ENCODE peak calls at places on chromosomes 16 and 17, in five cellular contexts. L, Y, T, D and O are unnamed samples.
A peak's percentile ranks its signal among the peaks of the same experiment; 100 is the strongest.

GRCh38 chr16:1612320-1613111 is at the start of gene CRAMP1:
- DNase-seq in L (no peak), Y (no peak), T (no peak), D (no peak), O (peak; percentile 32)

GRCh38 chr17:9959377-9959981 is 54.4 kb upstream of the RCVRN start:
- DNase-seq in L (peak; percentile 46), Y (peak; percentile 89), T (peak; percentile 15), D (no peak), O (peak; percentile 65)

GRCh38 chr16:13936596-13937081 is 16.7 kb downstream of the ERCC4 start:
- DNase-seq in L (no peak), Y (no peak), T (peak; percentile 36), D (no peak), O (no peak)

GRCh38 chr17:57919912-57920311 is 35.3 kb downstream of the CUEDC1 start:
- DNase-seq in L (no peak), Y (no peak), T (no peak), D (no peak), O (no peak)

GRCh38 chr17:18324140-18325049 is 9.3 kb downstream of the SMCR8 start:
- DNase-seq in L (no peak), Y (no peak), T (no peak), D (no peak), O (no peak)

GRCh38 chr16:56896244-56896643 is 31.2 kb downstream of the SLC12A3 start:
- DNase-seq in L (no peak), Y (no peak), T (no peak), D (no peak), O (no peak)

GRCh38 chr17:74852237-74853047 is 7.2 kb downstream of the GRIN2C start:
- DNase-seq in L (peak; percentile 72), Y (peak; percentile 86), T (peak; percentile 67), D (no peak), O (peak; percentile 84)

GRCh38 chr16:57318240-57318970 is 33.9 kb upstream of the PLLP start:
- DNase-seq in L (peak; percentile 47), Y (no peak), T (no peak), D (no peak), O (no peak)

GRCh38 chr17:7174603-7175362 is 4.4 kb downstream of the ASGR1 start:
- DNase-seq in L (no peak), Y (no peak), T (no peak), D (no peak), O (no peak)

GRCh38 chr17:10156579-10157488 is 41.6 kb downstream of the GAS7 start:
- DNase-seq in L (no peak), Y (no peak), T (no peak), D (peak; percentile 73), O (no peak)

GRCh38 chr16:12303649-12304048 is 327.1 kb downstream of the SNX29 start:
- DNase-seq in L (no peak), Y (no peak), T (no peak), D (no peak), O (no peak)

GRCh38 chr17:14873540-14873939 is 391.6 kb downstream of the PMP22 start:
- DNase-seq in L (no peak), Y (no peak), T (no peak), D (no peak), O (no peak)

GRCh38 chr17:7587831-7588230 is 2.1 kb downstream of the SOX15 start:
- DNase-seq in L (no peak), Y (no peak), T (no peak), D (no peak), O (no peak)

GRCh38 chr16:58832496-58832895 is 98.4 kb upstream of the GOT2 start:
- DNase-seq in L (no peak), Y (no peak), T (no peak), D (no peak), O (no peak)

GRCh38 chr17:79915850-79916430 is 76.7 kb upstream of the CBX4 start:
- DNase-seq in L (no peak), Y (peak; percentile 74), T (peak; percentile 75), D (no peak), O (no peak)

GRCh38 chr17:36934759-36935630 is 2.3 kb upstream of the LHX1 start:
- DNase-seq in L (no peak), Y (peak; percentile 85), T (no peak), D (no peak), O (peak; percentile 43)

GRCh38 chr17:36936455-36936934 is 780 bp upstream of the LHX1 start:
- DNase-seq in L (no peak), Y (peak; percentile 95), T (no peak), D (no peak), O (peak; percentile 56)

GRCh38 chr17:36937001-36937960 is at the start of gene LHX1:
- DNase-seq in L (no peak), Y (peak; percentile 76), T (no peak), D (no peak), O (no peak)

GRCh38 chr17:36934144-36934758 is 3.0 kb upstream of the LHX1 start:
- DNase-seq in L (no peak), Y (peak; percentile 81), T (no peak), D (no peak), O (no peak)

DNA sequence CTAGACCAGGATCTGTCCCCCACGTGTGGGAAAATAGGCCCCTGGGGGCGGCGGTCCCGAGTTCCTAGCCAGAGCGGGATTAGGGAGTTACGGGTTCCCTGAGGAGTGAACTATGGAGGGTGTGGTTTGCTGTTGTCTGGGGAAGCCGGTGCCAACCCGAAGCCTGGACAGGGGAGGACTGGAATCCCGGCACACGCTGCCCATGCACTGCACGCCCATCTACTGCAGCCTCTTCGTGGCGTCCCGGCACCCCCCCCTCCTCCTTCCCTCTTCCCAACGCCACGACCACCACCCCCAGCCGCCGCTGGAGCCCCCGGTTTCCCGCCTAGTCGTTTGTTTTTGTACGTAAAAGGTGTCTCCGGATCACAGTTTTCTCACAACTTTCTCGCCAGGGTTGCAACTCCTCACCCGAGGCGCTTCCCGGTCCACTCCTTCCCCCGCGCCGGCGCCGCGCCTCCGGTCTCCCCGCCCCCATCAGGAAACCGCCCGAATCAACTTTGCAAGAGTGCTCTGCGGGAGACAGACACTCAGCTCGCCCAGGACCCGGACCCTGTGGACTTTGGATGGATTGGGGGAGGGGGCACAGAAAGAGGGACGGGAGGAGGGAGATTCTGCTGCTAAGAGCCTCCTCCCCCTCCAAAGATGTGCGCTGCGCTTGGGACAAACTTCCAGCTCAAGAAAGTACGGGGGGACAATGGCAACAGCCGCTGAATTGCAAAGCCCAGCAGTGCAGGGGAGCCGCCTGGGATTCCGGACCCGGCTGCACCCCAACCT is 1.4 kb upstream of the LHX1 start:
- DNase-seq in L (no peak), Y (peak; percentile 83), T (no peak), D (no peak), O (no peak)
- TF ChIP-seq SUZ12 in L (no peak), Y (no peak), T (no peak), D (peak; percentile 95), O (no peak)

GRCh38 chr16:67015317-67015731 is 13.6 kb upstream of the CBFB start:
- DNase-seq in L (no peak), Y (no peak), T (no peak), D (no peak), O (no peak)

GRCh38 chr16:67017810-67018488 is 11.0 kb upstream of the CBFB start:
- DNase-seq in L (peak; percentile 89), Y (peak; percentile 96), T (peak; percentile 99), D (peak; percentile 82), O (peak; percentile 88)

GRCh38 chr16:67016143-67016542 is 12.8 kb upstream of the CBFB start:
- DNase-seq in L (no peak), Y (no peak), T (no peak), D (no peak), O (no peak)

GRCh38 chr16:67017451-67017750 is 11.5 kb upstream of the CBFB start:
- DNase-seq in L (no peak), Y (no peak), T (no peak), D (no peak), O (no peak)

DNA sequence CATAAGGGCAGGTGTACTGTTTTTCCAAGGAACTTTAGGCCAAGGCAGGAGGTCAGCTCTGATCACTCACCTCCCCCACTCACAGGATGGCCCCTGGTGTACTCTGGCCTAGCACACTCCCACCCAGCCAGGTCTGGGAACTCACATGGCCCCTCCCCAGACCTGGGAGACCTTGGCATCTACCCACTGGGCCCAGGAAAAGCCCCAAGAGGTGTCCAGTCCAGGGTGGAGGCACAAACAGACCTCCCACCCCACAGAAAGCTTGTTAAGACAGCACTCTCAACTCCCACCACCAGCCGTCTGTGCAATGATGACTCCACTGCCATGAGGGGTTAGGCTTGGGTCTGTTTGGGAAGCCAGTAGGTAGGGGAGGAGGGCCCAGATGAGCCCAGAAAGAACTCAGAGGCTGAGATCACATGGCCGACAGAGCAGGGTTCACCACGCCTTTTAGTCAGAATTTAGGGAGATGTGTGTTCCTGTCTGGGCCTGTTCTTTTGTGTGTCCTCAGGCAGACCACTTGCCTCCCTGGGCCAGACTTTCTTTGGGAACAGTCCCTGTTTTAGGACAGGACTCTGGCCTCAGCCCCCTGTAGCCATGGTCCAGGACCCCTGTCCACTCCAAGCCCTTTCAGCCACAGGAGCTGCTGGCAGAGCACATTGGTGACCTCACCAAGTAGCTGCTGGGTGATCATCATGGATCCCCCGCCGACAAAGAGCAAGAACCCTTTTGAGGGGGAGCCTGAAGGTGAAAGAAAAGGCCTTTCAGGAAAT is 12.1 kb upstream of the CBFB start:
- DNase-seq in L (no peak), Y (no peak), T (no peak), D (no peak), O (no peak)
- TF ChIP-seq SUZ12 in L (no peak), Y (no peak), T (no peak), D (no peak), O (no peak)

DNA sequence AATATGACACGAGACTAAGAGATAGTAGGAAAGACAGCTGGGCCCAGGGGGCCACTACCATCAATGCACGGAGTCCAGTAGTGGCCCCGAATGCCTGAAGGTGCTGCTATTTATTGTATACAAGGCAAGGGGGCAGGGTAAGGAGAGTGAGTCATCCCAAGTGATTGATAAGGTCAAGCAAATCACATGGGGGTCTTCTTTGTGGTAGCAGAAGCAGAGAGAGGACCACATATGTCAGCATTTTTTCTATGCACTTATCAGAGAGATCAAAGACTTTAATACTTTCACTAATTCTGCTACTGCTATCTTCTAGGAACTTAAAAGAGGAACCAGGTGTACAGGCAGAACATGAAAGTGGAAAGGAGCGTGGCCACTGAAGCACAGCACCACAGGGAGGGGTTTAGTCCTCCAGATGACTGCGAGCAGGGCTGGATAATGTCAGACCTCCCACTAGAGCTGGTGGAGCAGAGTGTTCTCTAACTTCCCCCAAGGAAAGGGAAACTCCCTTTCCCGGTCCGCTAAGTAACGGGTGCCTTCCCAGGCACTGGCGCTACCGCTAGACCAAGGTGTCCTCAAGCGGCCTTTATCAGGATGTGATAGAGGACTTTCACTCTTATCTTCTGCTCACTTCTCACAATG is 26.4 kb upstream of the ARL4D start:
- DNase-seq in L (no peak), Y (no peak), T (no peak), D (peak; percentile 79), O (no peak)
- TF ChIP-seq SUZ12 in L (no peak), Y (no peak), T (no peak), D (no peak), O (no peak)

DNA sequence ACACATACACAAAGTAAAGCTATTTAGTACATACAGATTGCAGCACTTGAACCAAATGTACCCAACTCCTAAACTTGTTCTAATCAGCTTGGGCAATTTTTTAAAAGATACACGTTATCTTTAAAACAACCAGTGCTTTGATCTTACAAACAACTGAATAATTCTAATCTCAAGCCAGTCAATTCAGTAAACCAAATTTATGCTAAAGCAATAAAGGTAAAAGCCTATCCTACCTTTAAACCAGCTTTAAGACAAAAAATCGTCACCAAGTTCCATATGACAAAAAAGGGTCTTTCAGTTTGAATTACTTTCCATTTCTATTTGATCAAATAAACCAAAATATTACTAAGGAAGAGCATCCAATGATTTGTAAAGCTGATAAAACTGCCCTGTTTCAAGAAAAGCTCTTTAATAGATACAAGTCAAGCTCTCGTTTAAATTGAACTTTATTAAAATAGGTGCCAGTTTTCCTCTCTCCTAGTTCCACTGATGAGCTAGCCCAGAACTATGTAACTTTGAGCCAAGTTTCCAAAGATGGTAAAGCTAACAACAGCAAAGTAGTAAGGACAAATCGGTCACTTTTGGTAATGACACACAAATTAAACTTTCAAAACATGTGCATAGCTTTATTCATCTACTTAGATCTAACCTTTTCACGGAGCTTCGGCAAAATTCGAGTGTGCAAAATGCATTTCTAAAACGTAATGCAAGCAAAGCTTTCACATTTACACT is 10.2 kb downstream of the CRYBA1 start:
- DNase-seq in L (no peak), Y (no peak), T (no peak), D (no peak), O (no peak)
- TF ChIP-seq SUZ12 in L (no peak), Y (no peak), T (no peak), D (no peak), O (no peak)